ENCODE peak calls at places on chromosome 2, in eight cellular contexts. L is heart right ventricle; D is sciatic nerve; R is activated CD8-positive, alpha-beta T cell treated with anti-CD3 and anti-CD28 coated beads for 36 hours; Q is naive thymus-derived CD4-positive, alpha-beta T cell; W is activated naive CD8-positive, alpha-beta T cell treated with anti-CD3 and anti-CD28 coated beads, Interleukin-2, amount 50 U/mL, for 24 hours; Z is pancreas; X is activated CD4-positive, CD25-positive, alpha-beta regulatory T cell treated with anti-CD3 and anti-CD28 coated beads, Interleukin-2, amount 50 U/mL, for 24 hours. F is an unnamed sample.

GRCh38 chr2:133377021-133377481 is 191.2 kb downstream of the NCKAP5 start:
- ATAC-seq in L (no peak), D (no peak), R (no peak), Q (no peak), W (no peak), Z (no peak), X (no peak), F (no peak)

GRCh38 chr2:238784671-238785527 is 63.0 kb upstream of the TWIST2 start:
- ATAC-seq in L (peak; percentile 78), D (peak; percentile 95), R (peak; percentile 69), Q (peak; percentile 46), W (no peak), Z (peak; percentile 85), X (peak; percentile 38), F (peak; percentile 59)

GRCh38 chr2:7725850-7726242 is 808.6 kb downstream of the RNF144A start:
- ATAC-seq in L (no peak), D (no peak), R (no peak), Q (no peak), W (no peak), Z (no peak), X (no peak), F (no peak)

GRCh38 chr2:99468155-99468554 is 21.7 kb downstream of the REV1 start:
- ATAC-seq in L (peak; percentile 39), D (no peak), R (no peak), Q (no peak), W (no peak), Z (no peak), X (no peak), F (no peak)

GRCh38 chr2:219122197-219122965 is 38.2 kb downstream of the NHEJ1 start:
- ATAC-seq in L (no peak), D (no peak), R (no peak), Q (no peak), W (no peak), Z (peak; percentile 64), X (no peak), F (peak; percentile 51)

GRCh38 chr2:113167115-113167932 is 6.4 kb upstream of the PSD4 start:
- ATAC-seq in L (peak; percentile 58), D (peak; percentile 80), R (peak; percentile 76), Q (peak; percentile 72), W (peak; percentile 79), Z (peak; percentile 89), X (peak; percentile 81), F (peak; percentile 47)

GRCh38 chr2:9918275-9918674 is 33.2 kb upstream of the GRHL1 start:
- ATAC-seq in L (peak; percentile 33), D (peak; percentile 41), R (no peak), Q (no peak), W (no peak), Z (no peak), X (no peak), F (no peak)

GRCh38 chr2:129868151-129868550 is 111.3 kb upstream of the RAB6C start:
- ATAC-seq in L (no peak), D (no peak), R (no peak), Q (no peak), W (no peak), Z (no peak), X (no peak), F (no peak)

GRCh38 chr2:228037915-228038314 is 143.6 kb downstream of the SPHKAP start:
- ATAC-seq in L (no peak), D (no peak), R (no peak), Q (no peak), W (no peak), Z (no peak), X (no peak), F (no peak)

GRCh38 chr2:203886579-203887230 is 19.1 kb downstream of the CTLA4 start:
- ATAC-seq in L (no peak), D (no peak), R (peak; percentile 70), Q (no peak), W (peak; percentile 53), Z (peak; percentile 41), X (peak; percentile 74), F (no peak)

GRCh38 chr2:85439986-85440385 is 21.5 kb downstream of the SH2D6 start:
- ATAC-seq in L (no peak), D (no peak), R (peak; percentile 50), Q (no peak), W (peak; percentile 20), Z (no peak), X (peak; percentile 12), F (no peak)

GRCh38 chr2:178730049-178730448 is 77.2 kb downstream of the TTN start:
- ATAC-seq in L (no peak), D (no peak), R (no peak), Q (no peak), W (no peak), Z (no peak), X (no peak), F (no peak)

GRCh38 chr2:48888096-48888495 is 132.6 kb upstream of the LHCGR start:
- ATAC-seq in L (no peak), D (no peak), R (no peak), Q (no peak), W (no peak), Z (no peak), X (no peak), F (no peak)

GRCh38 chr2:216339456-216340279 is 32.6 kb downstream of the MARCHF4 start:
- ATAC-seq in L (peak; percentile 83), D (peak; percentile 56), R (no peak), Q (no peak), W (no peak), Z (no peak), X (no peak), F (peak; percentile 22)

GRCh38 chr2:188291142-188291616 is 495 bp upstream of the GULP1 start:
- ATAC-seq in L (peak; percentile 13), D (peak; percentile 2), R (no peak), Q (no peak), W (no peak), Z (peak; percentile 8), X (no peak), F (no peak)

GRCh38 chr2:149040451-149040850 is 2.0 kb downstream of the LYPD6B start:
- ATAC-seq in L (no peak), D (no peak), R (no peak), Q (peak; percentile 46), W (no peak), Z (no peak), X (no peak), F (no peak)

GRCh38 chr2:67571785-67572718 is 174.9 kb downstream of the ETAA1 start:
- ATAC-seq in L (no peak), D (no peak), R (no peak), Q (no peak), W (no peak), Z (peak; percentile 92), X (no peak), F (peak; percentile 78)

GRCh38 chr2:169136885-169137534 is 67.6 kb downstream of the DHRS9 start:
- ATAC-seq in L (peak; percentile 79), D (no peak), R (no peak), Q (no peak), W (no peak), Z (no peak), X (no peak), F (no peak)

GRCh38 chr2:197885587-197885986 is 81.2 kb downstream of the PLCL1 start:
- ATAC-seq in L (no peak), D (no peak), R (no peak), Q (no peak), W (no peak), Z (no peak), X (no peak), F (no peak)

GRCh38 chr2:9970386-9971044 is 19.0 kb downstream of the GRHL1 start:
- ATAC-seq in L (peak; percentile 15), D (no peak), R (no peak), Q (no peak), W (no peak), Z (no peak), X (no peak), F (no peak)

GRCh38 chr2:232439758-232440135 is 16.2 kb upstream of the ALPI start:
- ATAC-seq in L (no peak), D (no peak), R (no peak), Q (no peak), W (no peak), Z (no peak), X (no peak), F (no peak)

GRCh38 chr2:99420031-99420430 is 69.8 kb downstream of the REV1 start:
- ATAC-seq in L (no peak), D (no peak), R (no peak), Q (no peak), W (no peak), Z (no peak), X (no peak), F (no peak)

GRCh38 chr2:20582600-20583221 is 68.2 kb downstream of the HS1BP3 start:
- ATAC-seq in L (no peak), D (no peak), R (no peak), Q (no peak), W (no peak), Z (no peak), X (no peak), F (no peak)